ENCODE peak calls at places on chromosomes 7 and 10, in seven cellular contexts. One of them, this sample, is unnamed.
A peak's percentile ranks its signal among the peaks of the same experiment; 100 is the strongest.

GRCh38 chr10:113454341-113455061 is 98.4 kb upstream of the HABP2 start:
- DNase-seq in A549: peak; percentile 44
- DNase-seq in IMR-90: peak; percentile 12
- DNase-seq in NB4: peak; percentile 48
- DNase-seq in ovary: peak; percentile 44
- DNase-seq in transverse colon: peak; percentile 46
- DNase-seq in stomach: peak; percentile 67
- DNase-seq in this sample: peak; percentile 63

GRCh38 chr7:6430974-6431373 is 16.8 kb downstream of the DAGLB start:
- DNase-seq in transverse colon: no peak
- DNase-seq in A549: no peak
- DNase-seq in NB4: no peak
- DNase-seq in IMR-90: no peak
- DNase-seq in ovary: no peak
- DNase-seq in stomach: no peak
- DNase-seq in this sample: no peak

GRCh38 chr7:140045697-140046096 is 17.1 kb downstream of the PARP12 start:
- DNase-seq in stomach: no peak
- DNase-seq in transverse colon: no peak
- DNase-seq in ovary: no peak
- DNase-seq in A549: no peak
- DNase-seq in NB4: no peak
- DNase-seq in IMR-90: no peak
- DNase-seq in this sample: no peak

GRCh38 chr7:76220185-76221057 is 18.7 kb downstream of the SRRM3 start:
- DNase-seq in transverse colon: no peak
- DNase-seq in IMR-90: peak; percentile 30
- DNase-seq in NB4: peak; percentile 73
- DNase-seq in ovary: no peak
- DNase-seq in stomach: no peak
- DNase-seq in A549: peak; percentile 73
- DNase-seq in this sample: no peak

GRCh38 chr7:134755422-134756022 is 23.9 kb upstream of the CALD1 start:
- DNase-seq in NB4: peak; percentile 20
- DNase-seq in stomach: no peak
- DNase-seq in IMR-90: no peak
- DNase-seq in ovary: no peak
- DNase-seq in A549: peak; percentile 14
- DNase-seq in transverse colon: no peak
- DNase-seq in this sample: no peak

GRCh38 chr10:17237915-17238444 is 9.9 kb downstream of the VIM start:
- DNase-seq in stomach: no peak
- DNase-seq in IMR-90: peak; percentile 51
- DNase-seq in ovary: no peak
- DNase-seq in NB4: peak; percentile 6
- DNase-seq in transverse colon: no peak
- DNase-seq in A549: no peak
- DNase-seq in this sample: no peak

GRCh38 chr7:28956608-28957063 is 1.5 kb downstream of the TRIL start:
- DNase-seq in transverse colon: peak; percentile 70
- DNase-seq in ovary: peak; percentile 75
- DNase-seq in stomach: peak; percentile 74
- DNase-seq in A549: peak; percentile 33
- DNase-seq in NB4: peak; percentile 32
- DNase-seq in IMR-90: peak; percentile 5
- DNase-seq in this sample: peak; percentile 67

GRCh38 chr7:75915416-75916156 is 631 bp downstream of the POR start:
- DNase-seq in A549: no peak
- DNase-seq in ovary: no peak
- DNase-seq in NB4: peak; percentile 70
- DNase-seq in stomach: peak; percentile 38
- DNase-seq in transverse colon: peak; percentile 31
- DNase-seq in IMR-90: peak; percentile 22
- DNase-seq in this sample: peak; percentile 56

GRCh38 chr10:127922675-127923366 is 15.9 kb downstream of the PTPRE start:
- DNase-seq in A549: peak; percentile 58
- DNase-seq in transverse colon: peak; percentile 27
- DNase-seq in IMR-90: peak; percentile 55
- DNase-seq in ovary: peak; percentile 51
- DNase-seq in NB4: no peak
- DNase-seq in stomach: peak; percentile 86
- DNase-seq in this sample: no peak

GRCh38 chr10:112797908-112798307 is 152.1 kb upstream of the TCF7L2 start:
- DNase-seq in ovary: no peak
- DNase-seq in transverse colon: no peak
- DNase-seq in A549: no peak
- DNase-seq in stomach: no peak
- DNase-seq in NB4: no peak
- DNase-seq in IMR-90: no peak
- DNase-seq in this sample: no peak

GRCh38 chr10:57992321-57993077 is 275.2 kb downstream of the IPMK start:
- DNase-seq in A549: peak; percentile 12
- DNase-seq in IMR-90: peak; percentile 19
- DNase-seq in transverse colon: no peak
- DNase-seq in ovary: no peak
- DNase-seq in NB4: no peak
- DNase-seq in stomach: no peak
- DNase-seq in this sample: no peak

GRCh38 chr10:18104223-18104872 is 35.9 kb upstream of the CACNB2 start:
- DNase-seq in A549: peak; percentile 52
- DNase-seq in stomach: peak; percentile 43
- DNase-seq in ovary: peak; percentile 39
- DNase-seq in IMR-90: peak; percentile 43
- DNase-seq in NB4: peak; percentile 39
- DNase-seq in transverse colon: peak; percentile 56
- DNase-seq in this sample: peak; percentile 24

GRCh38 chr10:17249820-17250219 is 21.8 kb downstream of the VIM start:
- DNase-seq in IMR-90: peak; percentile 34
- DNase-seq in ovary: no peak
- DNase-seq in A549: peak; percentile 24
- DNase-seq in transverse colon: no peak
- DNase-seq in NB4: peak; percentile 27
- DNase-seq in stomach: no peak
- DNase-seq in this sample: no peak

GRCh38 chr10:15370741-15371701 is at the start of gene FAM171A1:
- DNase-seq in ovary: peak; percentile 68
- DNase-seq in IMR-90: peak; percentile 29
- DNase-seq in NB4: peak; percentile 42
- DNase-seq in A549: peak; percentile 53
- DNase-seq in transverse colon: peak; percentile 68
- DNase-seq in stomach: peak; percentile 69
- DNase-seq in this sample: peak; percentile 82

GRCh38 chr10:541750-542371 is 147.6 kb downstream of the DIP2C start:
- DNase-seq in transverse colon: no peak
- DNase-seq in IMR-90: no peak
- DNase-seq in stomach: peak; percentile 27
- DNase-seq in A549: no peak
- DNase-seq in ovary: no peak
- DNase-seq in NB4: no peak
- DNase-seq in this sample: no peak

GRCh38 chr7:74215921-74216320 is 6.1 kb downstream of the LAT2 start:
- DNase-seq in A549: no peak
- DNase-seq in stomach: no peak
- DNase-seq in ovary: no peak
- DNase-seq in IMR-90: no peak
- DNase-seq in transverse colon: no peak
- DNase-seq in NB4: no peak
- DNase-seq in this sample: no peak

GRCh38 chr7:101618207-101618839 is 10.8 kb downstream of the MYL10 start:
- DNase-seq in transverse colon: no peak
- DNase-seq in A549: no peak
- DNase-seq in NB4: no peak
- DNase-seq in ovary: no peak
- DNase-seq in stomach: no peak
- DNase-seq in IMR-90: no peak
- DNase-seq in this sample: no peak

GRCh38 chr10:44030132-44030531 is 354.8 kb downstream of the CXCL12 start:
- DNase-seq in IMR-90: no peak
- DNase-seq in stomach: no peak
- DNase-seq in NB4: peak; percentile 35
- DNase-seq in ovary: no peak
- DNase-seq in A549: no peak
- DNase-seq in transverse colon: no peak
- DNase-seq in this sample: no peak

GRCh38 chr7:143279186-143280098 is 5.3 kb upstream of the TMEM139 start:
- DNase-seq in transverse colon: no peak
- DNase-seq in A549: peak; percentile 44
- DNase-seq in IMR-90: peak; percentile 68
- DNase-seq in NB4: no peak
- DNase-seq in stomach: no peak
- DNase-seq in ovary: no peak
- DNase-seq in this sample: no peak

GRCh38 chr10:3895045-3895609 is 110.1 kb upstream of the KLF6 start:
- DNase-seq in NB4: no peak
- DNase-seq in IMR-90: peak; percentile 63
- DNase-seq in A549: peak; percentile 74
- DNase-seq in transverse colon: no peak
- DNase-seq in ovary: no peak
- DNase-seq in stomach: no peak
- DNase-seq in this sample: no peak

GRCh38 chr7:151660141-151660540 is 140.4 kb upstream of the RHEB start:
- DNase-seq in NB4: no peak
- DNase-seq in IMR-90: peak; percentile 76
- DNase-seq in stomach: no peak
- DNase-seq in transverse colon: no peak
- DNase-seq in A549: no peak
- DNase-seq in ovary: no peak
- DNase-seq in this sample: no peak

GRCh38 chr10:122521011-122521410 is 39.5 kb upstream of the DMBT1 start:
- DNase-seq in A549: no peak
- DNase-seq in IMR-90: no peak
- DNase-seq in stomach: no peak
- DNase-seq in transverse colon: no peak
- DNase-seq in ovary: no peak
- DNase-seq in NB4: no peak
- DNase-seq in this sample: no peak

DNA sequence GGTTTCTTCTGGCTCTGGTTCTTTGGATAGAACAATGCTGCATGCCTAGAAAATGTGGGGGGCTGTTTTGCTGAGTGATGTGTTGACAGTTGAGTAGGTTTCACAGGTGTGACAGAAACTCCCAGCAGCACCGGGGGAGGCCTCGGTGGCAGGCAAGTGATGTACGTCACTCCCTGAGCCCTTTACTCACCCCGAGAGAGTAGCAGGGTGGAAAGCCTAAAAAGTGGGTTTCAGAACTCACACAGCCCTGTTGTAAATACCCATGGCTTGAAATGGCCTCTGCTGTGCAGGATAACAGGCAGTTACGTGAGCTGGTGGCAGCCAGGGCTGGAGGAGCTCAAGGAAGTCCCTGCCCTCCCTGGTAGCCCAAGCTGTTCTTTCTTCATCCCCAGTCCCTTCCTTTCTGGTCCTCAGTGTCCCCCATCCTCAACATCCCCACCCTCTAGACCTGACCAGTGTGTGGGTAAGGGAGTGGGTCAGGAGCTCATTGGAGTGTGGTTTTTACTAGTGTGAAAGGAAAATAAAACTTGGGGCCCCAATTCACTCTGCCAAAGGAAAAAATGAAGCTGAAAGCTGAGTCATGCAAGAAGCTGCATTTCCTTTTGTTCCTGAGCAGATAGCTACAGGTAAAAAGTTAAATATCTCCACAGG is 258.1 kb downstream of the STK31 start:
- DNase-seq in transverse colon: no peak
- DNase-seq in NB4: no peak
- DNase-seq in stomach: no peak
- DNase-seq in A549: no peak
- DNase-seq in IMR-90: no peak
- DNase-seq in ovary: no peak
- DNase-seq in this sample: no peak
- H3K4me3 ChIP-seq in transverse colon: no peak overlapping the region
- H3K4me3 ChIP-seq in NB4: no peak overlapping the region
- H3K4me3 ChIP-seq in stomach: no peak overlapping the region
- H3K4me3 ChIP-seq in A549: no peak overlapping the region
- H3K4me3 ChIP-seq in IMR-90: no peak overlapping the region
- H3K4me3 ChIP-seq in ovary: no peak overlapping the region
- H3K4me3 ChIP-seq in this sample: no peak overlapping the region

DNA sequence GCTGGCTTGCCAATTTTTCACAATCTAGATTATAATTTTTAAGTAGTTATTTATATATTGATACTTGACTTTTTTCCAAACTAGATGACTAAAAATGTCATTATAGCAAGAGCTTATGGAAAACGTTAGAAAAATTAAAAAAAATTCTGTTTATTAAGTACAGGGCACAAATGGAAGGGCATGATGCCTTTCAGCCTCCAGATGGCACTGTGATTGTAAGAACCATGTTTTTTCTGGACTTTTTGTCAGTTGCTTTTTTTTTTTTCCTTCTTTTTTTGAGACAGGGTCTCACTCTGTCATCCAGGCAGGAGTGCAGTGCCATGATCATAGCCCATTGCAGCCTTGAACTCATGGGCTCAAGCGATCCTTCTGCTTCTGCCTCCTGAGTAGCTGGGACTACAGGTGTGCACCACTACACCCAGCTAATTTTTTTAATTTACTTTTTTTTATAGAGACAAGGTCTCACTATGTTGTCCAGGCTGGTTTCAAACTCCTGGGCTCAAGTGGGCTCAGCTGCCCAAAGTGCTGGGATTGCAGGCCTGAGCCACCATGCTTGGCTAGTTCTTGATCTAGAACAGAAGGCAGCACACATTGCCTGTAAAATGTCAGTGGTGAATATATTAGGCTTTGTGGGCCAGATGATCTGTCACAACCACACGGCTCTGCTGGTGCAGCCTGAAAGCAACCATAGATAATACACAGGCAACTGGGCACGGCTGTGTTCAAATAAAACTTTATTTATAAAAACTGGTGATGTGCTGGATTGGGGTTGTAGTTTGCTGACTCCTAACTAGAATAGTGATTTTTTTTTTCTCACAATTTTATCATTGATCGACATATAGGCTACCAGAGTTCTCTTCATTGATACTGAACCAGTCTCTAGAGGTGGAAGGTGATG is 27.4 kb downstream of the UCMA start:
- DNase-seq in A549: peak; percentile 47
- DNase-seq in stomach: no peak
- DNase-seq in NB4: peak; percentile 4
- DNase-seq in IMR-90: peak; percentile 61
- DNase-seq in transverse colon: no peak
- DNase-seq in ovary: no peak
- DNase-seq in this sample: no peak
- TF ChIP-seq CTCF in A549: peak; percentile 61
- TF ChIP-seq CTCF in stomach: no peak
- TF ChIP-seq CTCF in NB4: no peak
- TF ChIP-seq CTCF in IMR-90: peak; percentile 63
- TF ChIP-seq CTCF in transverse colon: peak; percentile 51
- TF ChIP-seq CTCF in ovary: no peak
- TF ChIP-seq CTCF in this sample: no peak

GRCh38 chr10:110211455-110211843 is 4.0 kb downstream of the MXI1 start:
- DNase-seq in A549: no peak
- DNase-seq in NB4: no peak
- DNase-seq in transverse colon: no peak
- DNase-seq in IMR-90: no peak
- DNase-seq in ovary: no peak
- DNase-seq in stomach: no peak
- DNase-seq in this sample: no peak
- TF ChIP-seq POLR2A in A549: no peak
- TF ChIP-seq POLR2A in NB4: no peak
- TF ChIP-seq POLR2A in transverse colon: no peak
- TF ChIP-seq POLR2A in IMR-90: no peak
- TF ChIP-seq POLR2A in ovary: no peak
- TF ChIP-seq POLR2A in stomach: no peak
- TF ChIP-seq POLR2A in this sample: no peak

GRCh38 chr7:42694894-42695553 is 216.8 kb downstream of the C7orf25 start:
- DNase-seq in transverse colon: no peak
- DNase-seq in IMR-90: no peak
- DNase-seq in NB4: no peak
- DNase-seq in ovary: no peak
- DNase-seq in stomach: peak; percentile 62
- DNase-seq in A549: no peak
- DNase-seq in this sample: no peak
- H3K4me3 ChIP-seq in transverse colon: no peak overlapping the region
- H3K4me3 ChIP-seq in IMR-90: no peak overlapping the region
- H3K4me3 ChIP-seq in NB4: no peak overlapping the region
- H3K4me3 ChIP-seq in ovary: no peak overlapping the region
- H3K4me3 ChIP-seq in stomach: no peak overlapping the region
- H3K4me3 ChIP-seq in A549: no peak overlapping the region
- H3K4me3 ChIP-seq in this sample: no peak overlapping the region

This sample was measured in Peyer's patch.